ENCODE peak calls at places on chromosomes 3 and 15, in ten cellular contexts. X is Kasumi-1; B is fibroblast of the conjunctiva; V is activated naive CD4-positive, alpha-beta T cell treated with anti-CD3 and anti-CD28 coated beads, Interleukin-2, amount 10 ng/mL, durations not matched to agents 7 days and 5 days; U is RPMI8226; H is LoVo; S is stimulated activated CD8-positive, alpha-beta memory T cell treated with anti-CD3 and anti-CD28 coated beads, Interleukin-7, amount 100 ng/mL, for 4 hours; P is substantia nigra; D is SK-N-SH; J is NCI-H510A treated with DMSO at 0.1 percent for 48 hours. M is an unnamed sample.
A peak's percentile ranks its signal among the peaks of the same experiment; 100 is the strongest.

GRCh38 chr15:29596266-29596665 is 226.0 kb downstream of the TJP1 start:
- DNase-seq in S (no peak), H (no peak), J (no peak), B (no peak), U (no peak), V (no peak), P (no peak), X (no peak), D (no peak), M (no peak)

GRCh38 chr3:126146525-126147146 is 33.8 kb downstream of the ALDH1L1 start:
- DNase-seq in V (no peak), S (no peak), U (no peak), X (no peak), P (no peak), J (no peak), D (no peak), H (no peak), B (no peak), M (no peak)

GRCh38 chr3:78912687-78913086 is 855.1 kb downstream of the ROBO1 start:
- DNase-seq in U (no peak), D (no peak), S (no peak), P (no peak), V (no peak), J (no peak), B (no peak), X (no peak), H (no peak), M (no peak)

GRCh38 chr3:121529308-121529707 is 16.5 kb downstream of the POLQ start:
- DNase-seq in P (no peak), J (no peak), U (no peak), H (no peak), B (peak; percentile 13), X (peak; percentile 63), D (peak; percentile 25), V (no peak), S (no peak), M (peak; percentile 44)

GRCh38 chr15:75640483-75641175 is 605 bp upstream of the IMP3 start:
- DNase-seq in B (no peak), D (peak; percentile 62), S (peak; percentile 45), P (no peak), X (peak; percentile 90), V (peak; percentile 77), H (peak; percentile 64), U (peak; percentile 83), J (peak; percentile 72), M (peak; percentile 54)

GRCh38 chr3:52844290-52844985 is 9.6 kb upstream of the MUSTN1 start:
- DNase-seq in J (no peak), U (no peak), D (no peak), X (no peak), H (no peak), V (no peak), B (no peak), S (no peak), P (no peak), M (no peak)

GRCh38 chr15:77546050-77546501 is 86.6 kb downstream of the LINGO1 start:
- DNase-seq in X (no peak), H (peak; percentile 73), D (peak; percentile 54), J (no peak), P (no peak), V (no peak), S (no peak), B (peak; percentile 30), U (no peak), M (no peak)

GRCh38 chr3:39132096-39133092 is 21.0 kb downstream of the CSRNP1 start:
- DNase-seq in P (no peak), D (no peak), H (no peak), X (no peak), S (no peak), B (no peak), J (no peak), V (no peak), U (no peak), M (no peak)

GRCh38 chr3:62479276-62479675 is 105.9 kb upstream of the FEZF2 start:
- DNase-seq in P (no peak), B (no peak), U (no peak), D (peak; percentile 36), J (no peak), V (no peak), X (no peak), S (no peak), H (no peak), M (no peak)

GRCh38 chr3:102124301-102125158 is 275.2 kb downstream of the NFKBIZ start:
- DNase-seq in P (no peak), X (no peak), U (no peak), H (peak; percentile 64), B (peak; percentile 13), D (no peak), S (no peak), J (no peak), V (no peak), M (no peak)

GRCh38 chr3:186882881-186883685 is 40.6 kb downstream of the ADIPOQ start:
- DNase-seq in S (peak; percentile 17), H (peak; percentile 26), U (no peak), X (peak; percentile 15), D (peak; percentile 63), P (no peak), V (peak; percentile 40), B (peak; percentile 60), J (no peak), M (no peak)

GRCh38 chr15:24675332-24676144 is at the start of gene NPAP1:
- DNase-seq in S (no peak), H (no peak), B (no peak), V (no peak), X (no peak), J (no peak), P (no peak), U (no peak), D (no peak), M (no peak)

GRCh38 chr3:43584043-43584826 is 37.6 kb downstream of the ANO10 start:
- DNase-seq in S (no peak), B (no peak), J (no peak), D (no peak), U (no peak), H (no peak), X (no peak), P (no peak), V (no peak), M (no peak)

GRCh38 chr3:119346076-119346496 is 51.9 kb downstream of the ARHGAP31 start:
- DNase-seq in V (no peak), B (no peak), P (no peak), S (no peak), D (no peak), U (no peak), J (no peak), X (no peak), H (no peak), M (no peak)

GRCh38 chr15:35320911-35321310 is 225.1 kb downstream of the DPH6 start:
- DNase-seq in X (no peak), P (no peak), B (no peak), J (no peak), U (no peak), H (no peak), V (no peak), D (no peak), S (no peak), M (no peak)

GRCh38 chr3:138457863-138458735 is 23.7 kb downstream of the ESYT3 start:
- DNase-seq in X (no peak), J (no peak), U (no peak), H (no peak), D (no peak), B (no peak), P (no peak), V (no peak), S (no peak), M (no peak)

GRCh38 chr3:166211451-166211850 is 374.2 kb upstream of the BCHE start:
- DNase-seq in P (no peak), S (no peak), X (no peak), B (no peak), J (no peak), H (no peak), V (no peak), U (no peak), D (no peak), M (peak; percentile 10)

GRCh38 chr3:130085881-130086280 is 4.2 kb downstream of the ALG1L2 start:
- DNase-seq in P (no peak), B (no peak), H (no peak), J (no peak), S (no peak), U (no peak), X (no peak), D (no peak), V (no peak), M (no peak)

GRCh38 chr3:18489939-18490338 is 64.8 kb upstream of the SATB1 start:
- DNase-seq in P (no peak), U (no peak), B (no peak), J (no peak), S (no peak), H (no peak), V (peak; percentile 47), X (no peak), D (no peak), M (no peak)

GRCh38 chr15:89121414-89121813 is 33.2 kb downstream of the ABHD2 start:
- DNase-seq in J (peak; percentile 42), X (no peak), U (no peak), S (no peak), H (peak; percentile 82), B (no peak), D (no peak), P (no peak), V (no peak), M (no peak)

M was measured in D341Med.